ENCODE peak calls at places on chromosomes 4 and X, in six cellular contexts. Q is germinal center, I is GM03348, U is Calu3, V is spleen, T is HT-29. M is an unnamed sample.

GRCh38 chrX:131677655-131678628 is 134.1 kb downstream of the OR13H1 start:
- DNase-seq in I (peak; percentile 48), U (peak; percentile 50), T (peak; percentile 65), Q (peak; percentile 47), V (peak; percentile 79), M (peak; percentile 41)

GRCh38 chr4:138897818-138898226 is 117.8 kb upstream of the NOCT start:
- DNase-seq in I (peak; percentile 61), V (no peak), T (peak; percentile 68), Q (no peak), U (no peak), M (peak; percentile 87)

GRCh38 chr4:9979101-9979815 is 42.0 kb downstream of the SLC2A9 start:
- DNase-seq in I (no peak), T (no peak), U (no peak), V (no peak), Q (no peak), M (no peak)

GRCh38 chr4:99879458-99879857 is 14.8 kb downstream of the LAMTOR3 start:
- DNase-seq in T (no peak), I (no peak), U (no peak), Q (no peak), V (no peak), M (no peak)

GRCh38 chr4:40524642-40525041 is 105.0 kb downstream of the RBM47 start:
- DNase-seq in V (no peak), Q (no peak), T (no peak), U (no peak), I (no peak), M (no peak)

GRCh38 chr4:36332023-36332781 is 50.8 kb downstream of the DTHD1 start:
- DNase-seq in T (no peak), I (no peak), V (no peak), Q (no peak), U (no peak), M (no peak)

GRCh38 chr4:36206012-36206411 is 38.3 kb downstream of the ARAP2 start:
- DNase-seq in I (no peak), V (no peak), U (no peak), T (no peak), Q (no peak), M (no peak)

GRCh38 chrX:45070116-45071007 is 130.3 kb downstream of the DIPK2B start:
- DNase-seq in T (peak; percentile 64), I (peak; percentile 23), Q (peak; percentile 2), V (no peak), U (peak; percentile 12), M (peak; percentile 52)

GRCh38 chr4:70734168-70734954 is 12.6 kb downstream of the RUFY3 start:
- DNase-seq in I (peak; percentile 50), Q (peak; percentile 76), T (peak; percentile 56), V (no peak), U (peak; percentile 5), M (peak; percentile 73)

GRCh38 chr4:161252520-161253141 is 911.2 kb downstream of the FSTL5 start:
- DNase-seq in U (peak; percentile 10), Q (peak; percentile 2), T (peak; percentile 32), V (no peak), I (no peak), M (peak; percentile 12)

GRCh38 chrX:18792828-18793227 is 85.4 kb downstream of the PPEF1 start:
- DNase-seq in U (no peak), T (no peak), V (no peak), Q (no peak), I (no peak), M (no peak)

GRCh38 chrX:134669378-134670098 is 11.3 kb upstream of the PLAC1 start:
- DNase-seq in T (no peak), V (no peak), U (no peak), Q (no peak), I (peak; percentile 87), M (peak; percentile 93)

GRCh38 chrX:153722704-153723350 is 1.4 kb downstream of the BCAP31 start:
- DNase-seq in I (no peak), T (peak; percentile 58), U (peak; percentile 56), V (peak; percentile 76), Q (no peak), M (peak; percentile 59)

GRCh38 chrX:107674480-107675364 is 46.4 kb downstream of the PRPS1 start:
- DNase-seq in Q (peak; percentile 14), T (no peak), V (peak; percentile 85), U (no peak), I (peak; percentile 11), M (peak; percentile 75)

GRCh38 chrX:39677987-39678840 is 419.5 kb downstream of the BCOR start:
- DNase-seq in U (no peak), I (no peak), V (no peak), T (no peak), Q (no peak), M (no peak)

GRCh38 chr4:187732524-187732923 is 263.0 kb upstream of the ZFP42 start:
- DNase-seq in I (no peak), Q (no peak), V (no peak), T (no peak), U (no peak), M (no peak)

GRCh38 chr4:26791346-26791745 is 69.3 kb upstream of the STIM2 start:
- DNase-seq in T (no peak), V (no peak), Q (no peak), I (no peak), U (no peak), M (no peak)

GRCh38 chr4:163237856-163238255 is 71.2 kb upstream of the NAF1 start:
- DNase-seq in T (no peak), Q (no peak), V (no peak), I (no peak), U (no peak), M (no peak)

GRCh38 chrX:153338836-153339235 is 4.9 kb downstream of the ZNF275 start:
- DNase-seq in T (no peak), Q (no peak), I (no peak), U (no peak), V (no peak), M (no peak)

GRCh38 chr4:52780206-52780605 is 29.0 kb upstream of the ERVMER34-1 start:
- DNase-seq in Q (no peak), V (no peak), U (no peak), T (no peak), I (peak; percentile 78), M (peak; percentile 81)

GRCh38 chr4:129526812-129527211 is 430.9 kb downstream of the C4orf33 start:
- DNase-seq in U (no peak), V (no peak), I (no peak), T (peak; percentile 24), Q (no peak), M (no peak)

GRCh38 chr4:71487324-71487677 is 148.5 kb downstream of the SLC4A4 start:
- DNase-seq in U (no peak), I (no peak), T (no peak), V (no peak), Q (no peak), M (no peak)

GRCh38 chr4:138758876-138759275 is 256.7 kb upstream of the NOCT start:
- DNase-seq in U (no peak), I (no peak), V (no peak), Q (no peak), T (no peak), M (no peak)

GRCh38 chr4:143382539-143382938 is 45.9 kb downstream of the GAB1 start:
- DNase-seq in I (no peak), V (no peak), Q (no peak), T (no peak), U (no peak), M (no peak)

GRCh38 chr4:176902710-176903323 is 110.1 kb upstream of the VEGFC start:
- DNase-seq in U (no peak), V (no peak), Q (no peak), T (no peak), I (peak; percentile 69), M (peak; percentile 92)

GRCh38 chrX:41664307-41665299 is 24.2 kb upstream of the GPR34 start:
- DNase-seq in Q (no peak), I (no peak), U (peak; percentile 5), V (no peak), T (no peak), M (peak; percentile 31)

GRCh38 chrX:48696301-48697181 is at the start of gene SUV39H1:
- DNase-seq in U (peak; percentile 90), T (peak; percentile 85), I (peak; percentile 96), V (peak; percentile 96), Q (peak; percentile 94), M (peak; percentile 95)

GRCh38 chrX:115912372-115912897 is 258.1 kb upstream of the AGTR2 start:
- DNase-seq in U (no peak), I (no peak), T (no peak), Q (peak; percentile 54), V (no peak), M (peak; percentile 11)

GRCh38 chr4:183940807-183941310 is 35.8 kb downstream of the STOX2 start:
- DNase-seq in I (no peak), T (no peak), Q (no peak), V (no peak), U (no peak), M (no peak)

GRCh38 chr4:5371415-5372190 is 320.3 kb downstream of the STK32B start:
- DNase-seq in I (peak; percentile 83), U (no peak), V (no peak), T (no peak), Q (no peak), M (peak; percentile 59)